ENCODE peak calls at places on chromosomes 4 and X, in seven cellular contexts. V is uterus; D is tibial artery; R is keratinocyte; F is heart left ventricle; X is K562; C is CD8-positive, alpha-beta T cell. H is an unnamed sample. For H3K9me3 and H3K4me1, the result is how much of the 10 kb centered on the place peaks cover.

GRCh38 chrX:68832516-68833447 is 4.0 kb downstream of the EFNB1 start:
- DNase-seq in R (no peak), F (no peak), D (no peak), X (no peak), V (no peak), C (no peak), H (no peak)

GRCh38 chr4:59409647-59410046 is 1790.5 kb upstream of the ADGRL3 start:
- DNase-seq in C (no peak), R (no peak), D (no peak), F (no peak), V (no peak), X (no peak), H (no peak)

GRCh38 chr4:76447326-76447954 is 12.4 kb downstream of the SHROOM3 start:
- DNase-seq in R (no peak), C (no peak), D (no peak), V (no peak), F (no peak), X (no peak), H (no peak)

GRCh38 chr4:18398661-18399060 is 377.1 kb upstream of the LCORL start:
- DNase-seq in V (no peak), D (no peak), C (no peak), F (no peak), R (no peak), X (no peak), H (no peak)

GRCh38 chr4:53477038-53477565 is 99.7 kb downstream of the FIP1L1 start:
- DNase-seq in R (peak), F (no peak), V (no peak), D (no peak), X (no peak), C (no peak), H (no peak)

GRCh38 chr4:160364217-160364616 is 1261.3 kb downstream of the RAPGEF2 start:
- DNase-seq in F (no peak), X (no peak), C (no peak), V (no peak), R (no peak), D (no peak), H (no peak)

GRCh38 chrX:80388206-80388605 is 32.0 kb upstream of the TENT5D start:
- DNase-seq in D (no peak), V (no peak), C (no peak), F (no peak), R (no peak), X (no peak), H (no peak)

GRCh38 chr4:119559044-119559647 is 69.5 kb downstream of the PDE5A start:
- DNase-seq in D (no peak), X (peak), R (no peak), V (no peak), F (no peak), C (no peak), H (no peak)

GRCh38 chr4:147370881-147371280 is 110.0 kb upstream of the EDNRA start:
- DNase-seq in D (no peak), R (no peak), X (no peak), C (no peak), V (no peak), F (no peak), H (no peak)

GRCh38 chr4:182496392-182496791 is 253.2 kb downstream of the TENM3 start:
- DNase-seq in C (no peak), X (no peak), V (no peak), D (no peak), F (no peak), R (no peak), H (no peak)

GRCh38 chr4:22515145-22515887 is 550 bp downstream of the ADGRA3 start:
- DNase-seq in X (peak), D (peak), C (peak), V (peak), F (peak), R (no peak), H (no peak)

GRCh38 chr4:179196511-179196910 is 1754.3 kb upstream of the AGA start:
- DNase-seq in C (no peak), F (no peak), X (no peak), R (no peak), D (no peak), V (no peak), H (no peak)

GRCh38 chrX:36199926-36200325 is 280.4 kb downstream of the CFAP47 start:
- DNase-seq in R (no peak), X (no peak), C (no peak), F (no peak), V (no peak), D (no peak), H (no peak)

GRCh38 chr4:31237242-31237641 is 517.1 kb downstream of the PCDH7 start:
- DNase-seq in D (no peak), C (no peak), V (no peak), R (no peak), X (no peak), F (no peak), H (no peak)

GRCh38 chr4:25020240-25020639 is 10.5 kb downstream of the LGI2 start:
- DNase-seq in R (peak), F (no peak), V (no peak), C (no peak), X (no peak), D (no peak), H (no peak)

GRCh38 chr4:107666134-107666533 is 53.9 kb downstream of the PAPSS1 start:
- DNase-seq in R (no peak), X (no peak), C (no peak), V (no peak), F (no peak), D (no peak), H (no peak)

GRCh38 chr4:71243434-71243833 is 95.4 kb upstream of the SLC4A4 start:
- DNase-seq in X (no peak), V (no peak), C (no peak), R (no peak), D (no peak), F (no peak), H (no peak)

GRCh38 chr4:182213024-182213423 is 30.2 kb upstream of the TENM3 start:
- DNase-seq in D (no peak), V (no peak), R (no peak), C (no peak), F (no peak), X (no peak), H (no peak)

GRCh38 chrX:19624754-19625153 is 109.4 kb upstream of the MAP3K15 start:
- DNase-seq in F (no peak), V (no peak), R (no peak), X (no peak), D (no peak), C (no peak), H (no peak)

GRCh38 chrX:41238543-41238942 is 95.4 kb upstream of the DDX3X start:
- DNase-seq in C (no peak), V (no peak), F (no peak), D (no peak), X (peak), R (peak), H (no peak)

GRCh38 chrX:41233988-41234387 is 100.0 kb upstream of the DDX3X start:
- DNase-seq in X (no peak), C (no peak), D (no peak), R (no peak), V (no peak), F (no peak), H (no peak)

GRCh38 chrX:41240504-41240903 is 93.5 kb upstream of the DDX3X start:
- DNase-seq in X (no peak), V (no peak), R (no peak), C (no peak), D (no peak), F (no peak), H (no peak)

GRCh38 chrX:41236629-41237028 is 97.3 kb upstream of the DDX3X start:
- DNase-seq in V (no peak), C (no peak), R (no peak), D (no peak), X (no peak), F (no peak), H (no peak)

GRCh38 chrX:41234962-41235361 is 99.0 kb upstream of the DDX3X start:
- DNase-seq in C (no peak), X (no peak), F (no peak), V (no peak), R (no peak), D (no peak), H (no peak)
- H3K9me3 ChIP-seq in C (under half), X (under half), F (under half), V (under half), R (under half), D (under half), H (under half)

DNA sequence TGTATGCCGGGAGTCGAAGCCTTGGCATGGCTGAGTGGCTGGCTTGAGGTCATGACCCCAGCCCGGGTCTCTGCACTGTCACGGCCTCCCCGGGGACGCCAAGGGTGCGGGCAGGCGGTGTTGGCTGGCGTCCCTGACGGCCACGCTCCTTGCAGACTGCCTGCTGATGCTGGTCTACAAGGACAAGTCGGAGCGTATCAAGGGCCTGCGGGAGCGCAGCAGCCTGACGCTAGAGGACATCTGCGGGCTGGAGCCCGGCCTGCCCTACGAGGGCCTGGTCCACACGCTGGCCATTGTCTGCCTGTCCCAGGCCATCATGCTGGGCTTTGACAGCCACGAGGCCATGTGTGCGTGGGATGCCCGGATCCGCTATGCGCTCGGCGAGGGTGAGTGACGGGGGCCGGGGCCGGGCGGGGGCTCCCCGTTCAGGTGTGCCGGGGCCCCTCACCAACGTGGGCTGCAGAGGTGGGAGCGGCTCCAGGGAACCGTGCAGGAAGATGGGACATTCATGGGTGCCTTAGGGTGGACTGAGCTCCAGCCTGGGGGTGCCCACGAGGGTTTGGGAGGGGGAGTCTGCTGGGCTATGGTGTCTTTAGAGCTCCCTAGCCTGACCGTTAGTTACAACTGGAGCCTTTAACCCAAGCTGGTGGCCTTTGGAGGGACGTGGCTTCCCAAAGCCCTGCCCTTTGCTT is 10.3 kb downstream of the DOK7 start:
- DNase-seq in V (no peak), D (no peak), F (peak), C (peak), R (no peak), X (no peak), H (no peak)
- H3K4me1 ChIP-seq in V (under half), D (under half), F (under half), C (under half), R (under half), X (under half), H (under half)

DNA sequence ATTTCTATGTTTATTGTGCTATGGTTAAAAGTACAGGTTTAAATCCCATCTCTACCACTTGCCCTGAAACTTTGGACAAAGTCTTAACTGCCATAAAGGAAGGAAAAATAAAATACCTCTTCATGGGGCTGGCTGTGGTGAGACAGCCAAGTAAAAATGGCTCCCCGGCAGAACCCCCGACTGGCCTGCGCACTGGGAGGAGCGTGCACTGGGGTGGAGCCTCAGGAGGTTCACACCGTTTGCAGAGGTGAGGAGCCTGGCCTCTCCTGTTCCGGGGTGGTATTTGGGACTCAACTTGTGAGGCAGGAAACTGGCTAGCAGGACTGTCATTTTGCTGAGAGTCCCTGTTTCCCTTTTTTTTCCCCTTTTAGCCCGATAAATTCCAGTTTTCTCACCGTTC is 47.8 kb downstream of the CORIN start:
- DNase-seq in D (no peak), C (no peak), R (no peak), X (no peak), F (no peak), V (no peak), H (no peak)
- H3K9me3 ChIP-seq in D (under half), C (under half), R (under half), X (under half), F (under half), V (under half), H (under half)

GRCh38 chr4:153207561-153207960 is 3.3 kb downstream of the TRIM2 start:
- DNase-seq in R (no peak), X (peak), F (peak), D (no peak), C (no peak), V (peak), H (no peak)
- H3K4me1 ChIP-seq in R (under half), X (under half), F (under half), D (under half), C (under half), V (under half), H (under half)

DNA sequence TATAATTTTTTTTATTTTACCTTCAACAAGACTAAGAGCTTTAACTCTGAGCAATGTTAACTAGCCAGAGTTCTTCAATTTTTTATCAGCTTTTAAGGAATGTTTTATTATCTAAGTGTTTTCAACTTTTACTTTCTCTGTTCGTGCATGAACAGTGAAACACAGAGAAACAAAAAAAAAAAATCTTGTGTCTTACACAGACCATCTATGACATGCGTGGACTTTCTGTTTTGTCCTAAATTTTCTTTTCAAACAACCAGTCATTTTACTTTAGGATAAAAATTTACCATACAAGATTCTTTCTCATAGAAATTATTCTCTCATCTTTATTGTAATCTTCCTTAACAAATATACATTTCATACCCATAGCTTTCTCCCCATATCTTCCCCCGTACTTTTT is 731.9 kb upstream of the PCDH10 start:
- DNase-seq in D (no peak), C (no peak), R (no peak), V (no peak), X (no peak), F (no peak), H (no peak)
- H3K9me3 ChIP-seq in D (under half), C (under half), R (under half), V (under half), X (under half), F (under half), H (under half)

H was measured in naive thymus-derived CD4-positive, alpha-beta T cell.